ENCODE peak calls at places on chromosomes 1 and 21, in four cellular contexts. N, S, Q and C are unnamed samples.
A peak's percentile ranks its signal among the peaks of the same experiment; 100 is the strongest.

GRCh38 chr1:193070942-193071341 is 11.5 kb downstream of the RO60 start:
- DNase-seq in N (no peak), S (no peak), Q (no peak), C (peak; percentile 26)

GRCh38 chr1:215637041-215637573 is 70.0 kb downstream of the KCTD3 start:
- DNase-seq in N (no peak), S (peak; percentile 92), Q (peak; percentile 94), C (peak; percentile 89)

GRCh38 chr1:201111156-201111555 is 1.1 kb downstream of the CACNA1S start:
- DNase-seq in N (no peak), S (no peak), Q (no peak), C (no peak)

GRCh38 chr1:15001317-15001900 is 152.1 kb upstream of the TMEM51 start:
- DNase-seq in N (no peak), S (no peak), Q (no peak), C (no peak)

GRCh38 chr1:25628741-25629421 is 12.3 kb downstream of the MAN1C1 start:
- DNase-seq in N (no peak), S (no peak), Q (no peak), C (no peak)

GRCh38 chr1:27403065-27403726 is 10.8 kb downstream of the GPR3 start:
- DNase-seq in N (peak; percentile 6), S (peak; percentile 42), Q (peak; percentile 82), C (peak; percentile 69)

GRCh38 chr1:179817789-179818188 is 59.8 kb downstream of the TOR1AIP2 start:
- DNase-seq in N (no peak), S (peak; percentile 35), Q (peak; percentile 26), C (no peak)

GRCh38 chr1:101371259-101371658 is 134.4 kb downstream of the S1PR1 start:
- DNase-seq in N (peak; percentile 88), S (peak; percentile 26), Q (peak; percentile 38), C (peak; percentile 35)

GRCh38 chr21:35614412-35614901 is 445.9 kb downstream of the SETD4 start:
- DNase-seq in N (peak; percentile 87), S (peak; percentile 32), Q (peak; percentile 67), C (peak; percentile 48)

GRCh38 chr1:63329621-63330330 is 7.4 kb downstream of the FOXD3 start:
- DNase-seq in N (no peak), S (no peak), Q (no peak), C (no peak)

GRCh38 chr21:41926068-41926806 is 27.6 kb downstream of the C2CD2 start:
- DNase-seq in N (peak; percentile 39), S (peak; percentile 65), Q (peak; percentile 64), C (peak; percentile 73)

GRCh38 chr1:222713091-222714012 is 988 bp downstream of the BROX start:
- DNase-seq in N (peak; percentile 99), S (peak; percentile 98), Q (peak; percentile 93), C (peak; percentile 96)

GRCh38 chr1:102241431-102242338 is 245.0 kb upstream of the OLFM3 start:
- DNase-seq in N (no peak), S (no peak), Q (no peak), C (no peak)

GRCh38 chr1:60655799-60656355 is 426.5 kb upstream of the NFIA start:
- DNase-seq in N (no peak), S (no peak), Q (no peak), C (no peak)

GRCh38 chr1:23793861-23794731 is 3.2 kb downstream of the LYPLA2 start:
- DNase-seq in N (no peak), S (no peak), Q (no peak), C (no peak)

GRCh38 chr1:38571726-38572125 is 287.8 kb downstream of the RRAGC start:
- DNase-seq in N (no peak), S (no peak), Q (no peak), C (no peak)

GRCh38 chr1:235703516-235703915 is 53.9 kb upstream of the GNG4 start:
- DNase-seq in N (peak; percentile 79), S (peak; percentile 39), Q (peak; percentile 61), C (peak; percentile 54)

GRCh38 chr1:225825606-225826005 is 15.7 kb downstream of the EPHX1 start:
- DNase-seq in N (no peak), S (no peak), Q (no peak), C (no peak)

GRCh38 chr1:168465942-168466702 is 77.7 kb downstream of the XCL2 start:
- DNase-seq in N (peak; percentile 76), S (peak; percentile 45), Q (no peak), C (peak; percentile 61)

GRCh38 chr1:178625695-178626094 is 99.3 kb upstream of the RALGPS2 start:
- DNase-seq in N (no peak), S (no peak), Q (peak; percentile 41), C (no peak)

GRCh38 chr1:23473037-23473800 is 10.8 kb downstream of the ASAP3 start:
- DNase-seq in N (peak; percentile 50), S (peak; percentile 71), Q (peak; percentile 56), C (peak; percentile 32)

GRCh38 chr21:15212214-15212613 is 147.4 kb upstream of the NRIP1 start:
- DNase-seq in N (no peak), S (no peak), Q (no peak), C (no peak)

GRCh38 chr1:225474986-225475820 is 47.4 kb upstream of the LBR start:
- DNase-seq in N (peak; percentile 82), S (peak; percentile 84), Q (peak; percentile 70), C (peak; percentile 62)